ENCODE peak calls at places on chromosomes 4 and X, in five cellular contexts. H is T-helper 17 cell, G is uterus, Z is GM13976, B is T follicular helper cell. J is an unnamed sample.

GRCh38 chrX:12999422-12999821 is 24.5 kb downstream of the TMSB4X start:
- DNase-seq in Z (no peak), H (no peak), B (peak), G (no peak), J (no peak)

GRCh38 chr4:185841451-185841850 is 29.5 kb upstream of the SORBS2 start:
- DNase-seq in G (no peak), H (no peak), Z (no peak), B (no peak), J (no peak)

GRCh38 chr4:48295116-48295515 is 25.5 kb upstream of the TEC start:
- DNase-seq in B (no peak), H (no peak), G (no peak), Z (no peak), J (no peak)

GRCh38 chrX:35374116-35374515 is 424.0 kb upstream of the MAGEB16 start:
- DNase-seq in B (no peak), G (no peak), H (no peak), Z (no peak), J (no peak)

GRCh38 chrX:15750611-15751159 is 12.6 kb downstream of the CA5B start:
- DNase-seq in B (no peak), G (no peak), Z (no peak), H (no peak), J (no peak)

GRCh38 chr4:89254847-89255246 is 52.8 kb downstream of the GPRIN3 start:
- DNase-seq in Z (peak), B (peak), H (peak), G (no peak), J (no peak)

GRCh38 chrX:47644557-47645091 is 5.7 kb downstream of the ELK1 start:
- DNase-seq in H (no peak), B (no peak), Z (no peak), G (no peak), J (no peak)

GRCh38 chrX:123859409-123859827 is 435 bp upstream of the XIAP start:
- DNase-seq in Z (no peak), H (no peak), B (peak), G (peak), J (no peak)

GRCh38 chr4:72679666-72680065 is 110.6 kb upstream of the ADAMTS3 start:
- DNase-seq in H (no peak), G (no peak), Z (no peak), B (no peak), J (no peak)

GRCh38 chrX:119734897-119735339 is 23.5 kb upstream of the SOWAHD start:
- DNase-seq in H (no peak), B (no peak), G (no peak), Z (no peak), J (peak)

GRCh38 chr4:142901166-142901662 is 55.1 kb upstream of the INPP4B start:
- DNase-seq in G (no peak), H (no peak), Z (no peak), B (no peak), J (no peak)

GRCh38 chr4:90824266-90825167 is 697.3 kb downstream of the CCSER1 start:
- DNase-seq in Z (no peak), H (no peak), B (no peak), G (no peak), J (no peak)

GRCh38 chrX:150148749-150149672 is 210.7 kb upstream of the EOLA2 start:
- DNase-seq in Z (no peak), H (no peak), B (no peak), G (no peak), J (no peak)

GRCh38 chrX:150966235-150966634 is 16.9 kb upstream of the HMGB3 start:
- DNase-seq in H (no peak), Z (no peak), B (no peak), G (no peak), J (no peak)

GRCh38 chrX:17629519-17629918 is 107.8 kb upstream of the SCML1 start:
- DNase-seq in G (no peak), H (no peak), B (no peak), Z (no peak), J (no peak)

GRCh38 chr4:97953171-97953570 is 190.1 kb downstream of the STPG2 start:
- DNase-seq in H (no peak), Z (no peak), G (no peak), B (no peak), J (no peak)

GRCh38 chrX:39815621-39816020 is 282.1 kb downstream of the BCOR start:
- DNase-seq in H (no peak), G (no peak), Z (peak), B (no peak), J (no peak)

GRCh38 chr4:143360838-143361237 is 24.2 kb downstream of the GAB1 start:
- DNase-seq in Z (no peak), G (no peak), H (no peak), B (no peak), J (no peak)

GRCh38 chrX:87941841-87942240 is 424.2 kb downstream of the KLHL4 start:
- DNase-seq in B (no peak), H (no peak), G (no peak), Z (no peak), J (no peak)

GRCh38 chr4:165580379-165580905 is 201.6 kb downstream of the CPE start:
- DNase-seq in H (no peak), G (no peak), Z (no peak), B (no peak), J (no peak)

GRCh38 chr4:186557486-186557885 is 2.1 kb upstream of the MTNR1A start:
- DNase-seq in B (no peak), Z (no peak), H (no peak), G (no peak), J (no peak)

GRCh38 chrX:111270339-111270738 is at the start of gene CAPN6:
- DNase-seq in Z (no peak), B (no peak), G (peak), H (no peak), J (no peak)

GRCh38 chrX:53239474-53239873 is 14.5 kb upstream of the KDM5C start:
- DNase-seq in G (no peak), Z (no peak), H (no peak), B (no peak), J (no peak)

GRCh38 chr4:185023471-185023870 is 5.2 kb downstream of the HELT start:
- DNase-seq in H (no peak), G (no peak), Z (no peak), B (no peak), J (no peak)

GRCh38 chr4:48071171-48071570 is 54.6 kb downstream of the NIPAL1 start:
- DNase-seq in G (no peak), B (no peak), Z (no peak), H (no peak), J (no peak)

GRCh38 chr4:92235741-92236140 is 68.0 kb upstream of the GRID2 start:
- DNase-seq in B (no peak), Z (no peak), H (no peak), G (no peak), J (no peak)